ENCODE peak calls at places on chromosomes 16 and 17, in eight cellular contexts. B, L, G, Y, Q, P, U and E are unnamed samples.

GRCh38 chr16:11356573-11357331 is 11.5 kb downstream of the RMI2 start:
- DNase-seq in L (no peak), U (no peak), Y (peak; percentile 74), G (peak; percentile 55), B (no peak), P (peak; percentile 51), Q (peak; percentile 72), E (peak; percentile 61)

GRCh38 chr16:79329163-79329521 is 271.4 kb downstream of the MAF start:
- DNase-seq in Q (no peak), Y (no peak), L (no peak), G (no peak), P (no peak), U (no peak), B (no peak), E (no peak)

GRCh38 chr16:1019934-1020305 is 38.4 kb downstream of the SOX8 start:
- DNase-seq in U (no peak), Q (peak; percentile 18), B (no peak), L (no peak), Y (no peak), G (no peak), P (no peak), E (no peak)

GRCh38 chr16:67959520-67959919 is 8.9 kb downstream of the SLC12A4 start:
- DNase-seq in Q (peak; percentile 53), Y (no peak), L (no peak), P (no peak), U (no peak), G (no peak), B (no peak), E (peak; percentile 47)

GRCh38 chr17:79923974-79924638 is 84.9 kb upstream of the CBX4 start:
- DNase-seq in L (no peak), Q (peak; percentile 37), G (no peak), B (no peak), P (peak; percentile 28), U (no peak), Y (no peak), E (no peak)

GRCh38 chr16:28140788-28141618 is 70.8 kb downstream of the XPO6 start:
- DNase-seq in P (no peak), Q (no peak), Y (no peak), G (peak; percentile 79), U (no peak), B (no peak), L (no peak), E (no peak)

GRCh38 chr17:77836557-77837041 is 121.9 kb upstream of the TNRC6C start:
- DNase-seq in L (no peak), U (no peak), P (no peak), G (no peak), Y (no peak), B (no peak), Q (peak; percentile 43), E (no peak)

GRCh38 chr17:27492470-27492869 is 36.2 kb downstream of the KSR1 start:
- DNase-seq in Q (no peak), U (no peak), L (no peak), Y (no peak), P (no peak), B (no peak), G (no peak), E (no peak)

DNA sequence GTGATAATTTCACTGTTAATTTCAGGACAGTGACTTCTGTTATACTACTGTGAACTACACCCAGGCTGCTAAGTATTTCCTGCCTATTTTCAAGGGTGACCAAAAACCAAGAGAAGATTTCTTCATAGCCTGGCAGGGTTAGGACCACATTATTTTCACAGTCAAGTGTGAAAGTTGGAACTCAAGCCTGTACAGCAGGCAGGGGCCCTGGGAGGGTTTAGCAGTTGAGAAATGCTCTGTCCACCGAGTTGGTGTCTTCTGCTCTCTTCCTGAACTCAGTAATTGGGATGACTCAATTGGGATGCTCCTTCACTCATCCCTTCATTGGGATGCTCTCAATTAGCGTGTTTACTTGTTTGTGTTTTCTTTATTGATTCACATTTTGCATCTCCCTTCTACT is 347.3 kb upstream of the CDH11 start:
- DNase-seq in L (no peak), G (no peak), U (no peak), Q (no peak), B (no peak), P (no peak), Y (no peak), E (no peak)
- H3K27ac ChIP-seq in L (no peak overlapping the region), G (no peak overlapping the region), U (no peak overlapping the region), Q (no peak overlapping the region), B (no peak overlapping the region), P (no peak overlapping the region), Y (no peak overlapping the region), E (no peak overlapping the region)

GRCh38 chr17:63535640-63536039 is 12.5 kb downstream of the KCNH6 start:
- DNase-seq in G (no peak), B (no peak), Q (no peak), P (no peak), U (no peak), Y (no peak), L (no peak), E (no peak)

GRCh38 chr17:63534816-63535455 is 11.8 kb downstream of the KCNH6 start:
- DNase-seq in P (no peak), G (no peak), Y (no peak), U (no peak), Q (no peak), B (no peak), L (no peak), E (no peak)

GRCh38 chr17:63531022-63531965 is 8.1 kb downstream of the KCNH6 start:
- DNase-seq in Y (no peak), P (no peak), G (no peak), B (no peak), Q (no peak), L (no peak), U (no peak), E (no peak)

GRCh38 chr17:63533433-63534077 is 10.4 kb downstream of the KCNH6 start:
- DNase-seq in L (no peak), P (no peak), U (no peak), G (no peak), Y (no peak), B (no peak), Q (no peak), E (no peak)

GRCh38 chr17:63534078-63534570 is 11.0 kb downstream of the KCNH6 start:
- DNase-seq in P (no peak), Q (no peak), U (no peak), Y (no peak), L (no peak), G (no peak), B (no peak), E (no peak)
- H3K4me3 ChIP-seq in P (no peak overlapping the region), Q (no peak overlapping the region), U (no peak overlapping the region), Y (no peak overlapping the region), L (no peak overlapping the region), G (no peak overlapping the region), B (no peak overlapping the region), E (no peak overlapping the region)

DNA sequence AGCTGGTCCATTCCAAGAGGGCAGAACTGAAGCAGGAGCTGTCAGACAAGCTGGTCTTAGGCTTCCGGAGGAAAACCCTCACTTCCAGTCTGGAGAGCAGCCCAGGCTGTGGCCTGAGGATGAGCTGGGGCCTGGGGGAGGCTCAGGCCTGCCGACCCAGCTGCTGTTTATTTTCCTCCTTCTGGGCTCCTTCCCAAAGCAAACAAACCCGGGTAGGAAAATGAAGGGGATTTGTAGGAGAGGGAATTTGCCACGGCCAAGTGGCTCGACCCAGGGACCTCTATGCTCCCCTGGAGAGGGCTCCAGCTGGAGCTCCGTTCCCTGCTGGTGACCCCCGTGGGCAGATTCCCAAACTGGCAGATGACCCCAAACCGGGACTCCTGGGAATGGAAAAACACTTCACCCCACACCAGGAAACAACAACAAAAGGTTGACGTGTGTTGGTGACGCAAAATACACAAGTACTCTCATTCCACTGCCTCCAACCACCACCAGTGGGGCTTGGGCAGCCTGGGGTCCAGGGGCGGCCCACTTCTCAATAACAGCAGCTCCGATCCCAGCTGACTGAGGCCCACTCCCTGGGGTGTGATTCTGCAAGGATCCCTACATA is 8.8 kb downstream of the JUP start:
- DNase-seq in G (no peak), P (peak; percentile 100), Q (peak; percentile 98), L (no peak), U (peak; percentile 90), Y (peak; percentile 93), B (no peak), E (peak; percentile 57)
- TF ChIP-seq CTCF in G (no peak), P (peak; percentile 36), Q (no peak), L (no peak), U (peak; percentile 14), Y (no peak), B (no peak), E (peak; percentile 46)

GRCh38 chr17:72336804-72337070 is 215.9 kb downstream of the SOX9 start:
- DNase-seq in B (no peak), G (no peak), U (no peak), L (no peak), Q (no peak), Y (no peak), P (no peak), E (no peak)

GRCh38 chr17:72338847-72339790 is 218.3 kb downstream of the SOX9 start:
- DNase-seq in P (peak; percentile 41), Q (peak; percentile 95), L (no peak), G (no peak), U (peak; percentile 86), Y (peak; percentile 53), B (no peak), E (no peak)

GRCh38 chr17:72340836-72341235 is 220.0 kb downstream of the SOX9 start:
- DNase-seq in Y (no peak), L (no peak), B (no peak), Q (no peak), P (no peak), U (no peak), G (no peak), E (no peak)

GRCh38 chr17:72336026-72336803 is 215.4 kb downstream of the SOX9 start:
- DNase-seq in P (no peak), B (no peak), G (no peak), Q (no peak), U (no peak), Y (no peak), L (no peak), E (no peak)

DNA sequence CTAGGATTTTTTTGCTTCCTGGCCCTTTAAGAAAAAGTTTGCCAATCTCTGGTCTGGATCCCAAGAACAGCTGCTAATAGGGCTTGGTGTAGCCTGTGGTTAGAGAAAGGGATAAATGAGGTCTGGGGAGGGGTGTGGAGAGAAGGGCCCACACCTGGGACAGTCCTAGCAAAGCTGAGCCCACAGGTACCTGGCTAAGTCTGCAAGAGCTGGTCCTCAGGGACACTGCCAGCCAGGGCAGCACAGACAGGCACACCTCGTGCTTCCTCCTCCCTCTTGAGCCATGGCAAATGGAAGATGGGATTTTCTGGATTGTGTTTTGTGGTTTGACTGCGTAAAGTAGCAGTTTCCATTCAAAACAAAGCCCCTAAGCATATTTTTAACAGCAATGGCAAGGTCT is 217.5 kb downstream of the SOX9 start:
- DNase-seq in U (no peak), B (no peak), G (no peak), P (no peak), L (no peak), Q (no peak), Y (no peak), E (no peak)
- H3K27ac ChIP-seq in U (peak overlapping the region; percentile 70), B (no peak overlapping the region), G (no peak overlapping the region), P (no peak overlapping the region), L (no peak overlapping the region), Q (no peak overlapping the region), Y (peak overlapping the region; percentile 47), E (no peak overlapping the region)